ENCODE peak calls at places on chromosomes 12 and 14, in seven cellular contexts. One of them, this sample, is unnamed.

GRCh38 chr14:68976160-68977067 is 2.7 kb downstream of the ACTN1 start:
- DNase-seq in brain microvascular endothelial cell: no peak
- DNase-seq in AG04450: no peak
- DNase-seq in effector memory CD4-positive, alpha-beta T cell: no peak
- DNase-seq in sigmoid colon: peak; percentile 93
- DNase-seq in RWPE1: no peak
- DNase-seq in aorta: peak; percentile 86
- DNase-seq in this sample: peak; percentile 66

GRCh38 chr14:36162267-36162666 is 14.3 kb downstream of the PTCSC3 start:
- DNase-seq in brain microvascular endothelial cell: no peak
- DNase-seq in AG04450: no peak
- DNase-seq in effector memory CD4-positive, alpha-beta T cell: no peak
- DNase-seq in sigmoid colon: no peak
- DNase-seq in RWPE1: no peak
- DNase-seq in aorta: no peak
- DNase-seq in this sample: no peak

GRCh38 chr12:68733661-68734071 is 12.3 kb upstream of the SLC35E3 start:
- DNase-seq in brain microvascular endothelial cell: peak; percentile 81
- DNase-seq in AG04450: peak; percentile 30
- DNase-seq in effector memory CD4-positive, alpha-beta T cell: no peak
- DNase-seq in sigmoid colon: no peak
- DNase-seq in RWPE1: no peak
- DNase-seq in aorta: no peak
- DNase-seq in this sample: no peak

GRCh38 chr12:66438601-66439000 is 136.3 kb downstream of the HELB start:
- DNase-seq in brain microvascular endothelial cell: peak; percentile 42
- DNase-seq in AG04450: no peak
- DNase-seq in effector memory CD4-positive, alpha-beta T cell: no peak
- DNase-seq in sigmoid colon: no peak
- DNase-seq in RWPE1: no peak
- DNase-seq in aorta: no peak
- DNase-seq in this sample: no peak

GRCh38 chr12:47773062-47773857 is at the start of gene SLC48A1:
- DNase-seq in brain microvascular endothelial cell: no peak
- DNase-seq in AG04450: no peak
- DNase-seq in effector memory CD4-positive, alpha-beta T cell: peak; percentile 64
- DNase-seq in sigmoid colon: peak; percentile 87
- DNase-seq in RWPE1: peak; percentile 87
- DNase-seq in aorta: peak; percentile 93
- DNase-seq in this sample: peak; percentile 86

GRCh38 chr14:105899071-105899641 is 372.8 kb downstream of the TMEM121 start:
- DNase-seq in brain microvascular endothelial cell: no peak
- DNase-seq in AG04450: no peak
- DNase-seq in effector memory CD4-positive, alpha-beta T cell: no peak
- DNase-seq in sigmoid colon: no peak
- DNase-seq in RWPE1: no peak
- DNase-seq in aorta: peak; percentile 54
- DNase-seq in this sample: no peak

GRCh38 chr12:93153321-93153720 is 224.2 kb upstream of the EEA1 start:
- DNase-seq in brain microvascular endothelial cell: peak; percentile 56
- DNase-seq in AG04450: peak; percentile 42
- DNase-seq in effector memory CD4-positive, alpha-beta T cell: no peak
- DNase-seq in sigmoid colon: no peak
- DNase-seq in RWPE1: no peak
- DNase-seq in aorta: no peak
- DNase-seq in this sample: no peak

GRCh38 chr14:26276757-26277156 is 321.1 kb downstream of the NOVA1 start:
- DNase-seq in brain microvascular endothelial cell: no peak
- DNase-seq in AG04450: no peak
- DNase-seq in effector memory CD4-positive, alpha-beta T cell: no peak
- DNase-seq in sigmoid colon: no peak
- DNase-seq in RWPE1: no peak
- DNase-seq in aorta: no peak
- DNase-seq in this sample: no peak

GRCh38 chr14:85531141-85531593 is 1.2 kb downstream of the FLRT2 start:
- DNase-seq in brain microvascular endothelial cell: peak; percentile 74
- DNase-seq in AG04450: no peak
- DNase-seq in effector memory CD4-positive, alpha-beta T cell: no peak
- DNase-seq in sigmoid colon: peak; percentile 66
- DNase-seq in RWPE1: peak; percentile 19
- DNase-seq in aorta: peak; percentile 84
- DNase-seq in this sample: peak; percentile 43

GRCh38 chr12:130192667-130193345 is 30.5 kb downstream of the FZD10 start:
- DNase-seq in brain microvascular endothelial cell: no peak
- DNase-seq in AG04450: no peak
- DNase-seq in effector memory CD4-positive, alpha-beta T cell: no peak
- DNase-seq in sigmoid colon: peak; percentile 35
- DNase-seq in RWPE1: no peak
- DNase-seq in aorta: peak; percentile 26
- DNase-seq in this sample: no peak

GRCh38 chr12:107304588-107305532 is 211.5 kb upstream of the CRY1 start:
- DNase-seq in brain microvascular endothelial cell: no peak
- DNase-seq in AG04450: no peak
- DNase-seq in effector memory CD4-positive, alpha-beta T cell: no peak
- DNase-seq in sigmoid colon: no peak
- DNase-seq in RWPE1: no peak
- DNase-seq in aorta: no peak
- DNase-seq in this sample: no peak

GRCh38 chr14:75561013-75561432 is 17.4 kb upstream of the FLVCR2 start:
- DNase-seq in brain microvascular endothelial cell: peak; percentile 68
- DNase-seq in AG04450: no peak
- DNase-seq in effector memory CD4-positive, alpha-beta T cell: no peak
- DNase-seq in sigmoid colon: peak; percentile 73
- DNase-seq in RWPE1: peak; percentile 92
- DNase-seq in aorta: peak; percentile 85
- DNase-seq in this sample: peak; percentile 86

GRCh38 chr12:121637231-121637914 is 11.0 kb downstream of the ORAI1 start:
- DNase-seq in brain microvascular endothelial cell: no peak
- DNase-seq in AG04450: no peak
- DNase-seq in effector memory CD4-positive, alpha-beta T cell: no peak
- DNase-seq in sigmoid colon: no peak
- DNase-seq in RWPE1: no peak
- DNase-seq in aorta: no peak
- DNase-seq in this sample: peak; percentile 66

GRCh38 chr12:125110641-125111360 is 45.6 kb downstream of the AACS start:
- DNase-seq in brain microvascular endothelial cell: no peak
- DNase-seq in AG04450: peak; percentile 53
- DNase-seq in effector memory CD4-positive, alpha-beta T cell: no peak
- DNase-seq in sigmoid colon: no peak
- DNase-seq in RWPE1: no peak
- DNase-seq in aorta: no peak
- DNase-seq in this sample: no peak

GRCh38 chr12:13784504-13784903 is 196.9 kb downstream of the GRIN2B start:
- DNase-seq in brain microvascular endothelial cell: no peak
- DNase-seq in AG04450: no peak
- DNase-seq in effector memory CD4-positive, alpha-beta T cell: no peak
- DNase-seq in sigmoid colon: no peak
- DNase-seq in RWPE1: no peak
- DNase-seq in aorta: no peak
- DNase-seq in this sample: no peak

GRCh38 chr14:54193871-54194270 is 202.9 kb upstream of the CDKN3 start:
- DNase-seq in brain microvascular endothelial cell: no peak
- DNase-seq in AG04450: no peak
- DNase-seq in effector memory CD4-positive, alpha-beta T cell: no peak
- DNase-seq in sigmoid colon: no peak
- DNase-seq in RWPE1: no peak
- DNase-seq in aorta: no peak
- DNase-seq in this sample: no peak

GRCh38 chr12:92745874-92746553 is 43.2 kb downstream of the PLEKHG7 start:
- DNase-seq in brain microvascular endothelial cell: peak; percentile 94
- DNase-seq in AG04450: peak; percentile 68
- DNase-seq in effector memory CD4-positive, alpha-beta T cell: no peak
- DNase-seq in sigmoid colon: peak; percentile 87
- DNase-seq in RWPE1: peak; percentile 92
- DNase-seq in aorta: peak; percentile 93
- DNase-seq in this sample: no peak

GRCh38 chr12:53208435-53208834 is 1.4 kb upstream of the ITGB7 start:
- DNase-seq in brain microvascular endothelial cell: no peak
- DNase-seq in AG04450: no peak
- DNase-seq in effector memory CD4-positive, alpha-beta T cell: no peak
- DNase-seq in sigmoid colon: peak; percentile 79
- DNase-seq in RWPE1: no peak
- DNase-seq in aorta: peak; percentile 12
- DNase-seq in this sample: no peak

GRCh38 chr12:53208877-53209463 is 1.9 kb upstream of the ITGB7 start:
- DNase-seq in brain microvascular endothelial cell: no peak
- DNase-seq in AG04450: no peak
- DNase-seq in effector memory CD4-positive, alpha-beta T cell: no peak
- DNase-seq in sigmoid colon: no peak
- DNase-seq in RWPE1: no peak
- DNase-seq in aorta: peak; percentile 47
- DNase-seq in this sample: no peak

GRCh38 chr12:53204351-53204750 is 2.7 kb downstream of the ITGB7 start:
- DNase-seq in brain microvascular endothelial cell: no peak
- DNase-seq in AG04450: no peak
- DNase-seq in effector memory CD4-positive, alpha-beta T cell: no peak
- DNase-seq in sigmoid colon: no peak
- DNase-seq in RWPE1: no peak
- DNase-seq in aorta: no peak
- DNase-seq in this sample: no peak

GRCh38 chr12:53207042-53207441 is at the start of gene ITGB7:
- DNase-seq in brain microvascular endothelial cell: no peak
- DNase-seq in AG04450: no peak
- DNase-seq in effector memory CD4-positive, alpha-beta T cell: peak; percentile 53
- DNase-seq in sigmoid colon: no peak
- DNase-seq in RWPE1: no peak
- DNase-seq in aorta: peak; percentile 51
- DNase-seq in this sample: no peak

GRCh38 chr12:53205747-53206146 is 1.3 kb downstream of the ITGB7 start:
- DNase-seq in brain microvascular endothelial cell: peak; percentile 88
- DNase-seq in AG04450: peak; percentile 61
- DNase-seq in effector memory CD4-positive, alpha-beta T cell: peak; percentile 43
- DNase-seq in sigmoid colon: no peak
- DNase-seq in RWPE1: peak; percentile 70
- DNase-seq in aorta: peak; percentile 81
- DNase-seq in this sample: no peak
- H3K27ac ChIP-seq in brain microvascular endothelial cell: no peak overlapping the region
- H3K27ac ChIP-seq in AG04450: peak overlapping the region; percentile 81
- H3K27ac ChIP-seq in effector memory CD4-positive, alpha-beta T cell: peak overlapping the region; percentile 76
- H3K27ac ChIP-seq in sigmoid colon: no peak overlapping the region
- H3K27ac ChIP-seq in RWPE1: no peak overlapping the region
- H3K27ac ChIP-seq in aorta: no peak overlapping the region
- H3K27ac ChIP-seq in this sample: no peak overlapping the region

GRCh38 chr12:57893460-57894353 is 47.2 kb upstream of the CTDSP2 start:
- DNase-seq in brain microvascular endothelial cell: peak; percentile 83
- DNase-seq in AG04450: peak; percentile 78
- DNase-seq in effector memory CD4-positive, alpha-beta T cell: no peak
- DNase-seq in sigmoid colon: peak; percentile 100
- DNase-seq in RWPE1: no peak
- DNase-seq in aorta: peak; percentile 95
- DNase-seq in this sample: peak; percentile 73
- H3K27ac ChIP-seq in brain microvascular endothelial cell: peak overlapping the region; percentile 70
- H3K27ac ChIP-seq in AG04450: peak overlapping the region; percentile 99
- H3K27ac ChIP-seq in effector memory CD4-positive, alpha-beta T cell: no peak overlapping the region
- H3K27ac ChIP-seq in sigmoid colon: peak overlapping the region; percentile 97
- H3K27ac ChIP-seq in RWPE1: peak overlapping the region; percentile 81
- H3K27ac ChIP-seq in aorta: peak overlapping the region; percentile 99
- H3K27ac ChIP-seq in this sample: peak overlapping the region; percentile 53

GRCh38 chr12:95810411-95810810 is 19.8 kb upstream of the NTN4 start:
- DNase-seq in brain microvascular endothelial cell: no peak
- DNase-seq in AG04450: no peak
- DNase-seq in effector memory CD4-positive, alpha-beta T cell: no peak
- DNase-seq in sigmoid colon: no peak
- DNase-seq in RWPE1: no peak
- DNase-seq in aorta: no peak
- DNase-seq in this sample: no peak

GRCh38 chr12:95804296-95804695 is 13.7 kb upstream of the NTN4 start:
- DNase-seq in brain microvascular endothelial cell: no peak
- DNase-seq in AG04450: no peak
- DNase-seq in effector memory CD4-positive, alpha-beta T cell: no peak
- DNase-seq in sigmoid colon: no peak
- DNase-seq in RWPE1: no peak
- DNase-seq in aorta: no peak
- DNase-seq in this sample: no peak

GRCh38 chr12:95805864-95806669 is 15.5 kb upstream of the NTN4 start:
- DNase-seq in brain microvascular endothelial cell: peak; percentile 99
- DNase-seq in AG04450: peak; percentile 87
- DNase-seq in effector memory CD4-positive, alpha-beta T cell: peak; percentile 16
- DNase-seq in sigmoid colon: no peak
- DNase-seq in RWPE1: peak; percentile 83
- DNase-seq in aorta: no peak
- DNase-seq in this sample: no peak

GRCh38 chr12:95809000-95809680 is 18.6 kb upstream of the NTN4 start:
- DNase-seq in brain microvascular endothelial cell: no peak
- DNase-seq in AG04450: no peak
- DNase-seq in effector memory CD4-positive, alpha-beta T cell: no peak
- DNase-seq in sigmoid colon: no peak
- DNase-seq in RWPE1: no peak
- DNase-seq in aorta: no peak
- DNase-seq in this sample: no peak

DNA sequence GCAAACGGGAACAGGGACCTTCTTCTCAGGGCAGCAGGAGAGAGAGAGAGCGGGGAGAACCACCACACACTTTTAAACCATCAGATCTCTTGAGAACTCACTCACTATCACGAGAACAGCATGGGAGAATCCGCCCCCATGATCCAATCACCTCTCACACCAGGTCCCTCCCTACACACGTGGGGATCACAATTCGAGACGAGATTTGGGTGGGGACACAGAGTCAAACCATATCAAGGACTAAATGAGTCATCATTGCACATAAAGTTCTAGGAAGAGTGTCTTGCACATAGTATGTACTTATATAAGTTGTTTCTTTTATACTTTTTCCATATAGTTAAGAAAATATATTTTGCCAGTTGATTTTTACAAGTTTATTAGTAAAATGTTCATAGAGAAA is 17.6 kb upstream of the NTN4 start:
- DNase-seq in brain microvascular endothelial cell: no peak
- DNase-seq in AG04450: no peak
- DNase-seq in effector memory CD4-positive, alpha-beta T cell: no peak
- DNase-seq in sigmoid colon: no peak
- DNase-seq in RWPE1: no peak
- DNase-seq in aorta: no peak
- DNase-seq in this sample: no peak
- H3K27ac ChIP-seq in brain microvascular endothelial cell: peak overlapping the region; percentile 1
- H3K27ac ChIP-seq in AG04450: no peak overlapping the region
- H3K27ac ChIP-seq in effector memory CD4-positive, alpha-beta T cell: no peak overlapping the region
- H3K27ac ChIP-seq in sigmoid colon: no peak overlapping the region
- H3K27ac ChIP-seq in RWPE1: no peak overlapping the region
- H3K27ac ChIP-seq in aorta: no peak overlapping the region
- H3K27ac ChIP-seq in this sample: no peak overlapping the region

GRCh38 chr12:51324953-51325352 is 979 bp upstream of the BIN2 start:
- DNase-seq in brain microvascular endothelial cell: no peak
- DNase-seq in AG04450: no peak
- DNase-seq in effector memory CD4-positive, alpha-beta T cell: no peak
- DNase-seq in sigmoid colon: no peak
- DNase-seq in RWPE1: no peak
- DNase-seq in aorta: no peak
- DNase-seq in this sample: no peak
- H3K27ac ChIP-seq in brain microvascular endothelial cell: no peak overlapping the region
- H3K27ac ChIP-seq in AG04450: no peak overlapping the region
- H3K27ac ChIP-seq in effector memory CD4-positive, alpha-beta T cell: peak overlapping the region; percentile 7
- H3K27ac ChIP-seq in sigmoid colon: no peak overlapping the region
- H3K27ac ChIP-seq in RWPE1: no peak overlapping the region
- H3K27ac ChIP-seq in aorta: no peak overlapping the region
- H3K27ac ChIP-seq in this sample: no peak overlapping the region